ENCODE peak calls at places on chromosomes 12 and 14, in seven cellular contexts. G is K562, D is HepG2, R is SK-N-SH, L is GM12878, V is H1, K is GM12891. F is an unnamed sample.

GRCh38 chr14:73786632-73786941 is 65.0 kb upstream of the PTGR2 start:
- DNase-seq in G (no peak), D (no peak), R (peak), L (no peak), V (no peak), K (no peak), F (no peak)

GRCh38 chr12:6367065-6367968 is 8.0 kb downstream of the SCNN1A start:
- DNase-seq in G (no peak), D (peak), R (peak), L (peak), V (no peak), K (peak), F (no peak)

GRCh38 chr12:92519284-92519683 is 183.5 kb upstream of the PLEKHG7 start:
- DNase-seq in G (no peak), D (no peak), R (no peak), L (no peak), V (no peak), K (no peak), F (no peak)

GRCh38 chr12:45989857-45990467 is 412 bp downstream of the SCAF11 start:
- DNase-seq in G (peak), D (peak), R (peak), L (no peak), V (no peak), K (peak), F (peak)

GRCh38 chr14:96105089-96105920 is 66.1 kb downstream of the C14orf132 start:
- DNase-seq in G (no peak), D (no peak), R (no peak), L (no peak), V (no peak), K (no peak), F (no peak)

GRCh38 chr12:104672501-104673265 is 215.9 kb downstream of the CHST11 start:
- DNase-seq in G (no peak), D (no peak), R (no peak), L (no peak), V (no peak), K (no peak), F (no peak)

GRCh38 chr12:117072736-117073475 is 26.3 kb downstream of the TESC start:
- DNase-seq in G (no peak), D (no peak), R (no peak), L (no peak), V (no peak), K (no peak), F (no peak)

GRCh38 chr12:7716391-7716790 is 5.2 kb downstream of the DPPA3 start:
- DNase-seq in G (peak), D (peak), R (no peak), L (no peak), V (no peak), K (no peak), F (no peak)

GRCh38 chr12:130044991-130045621 is 117.2 kb upstream of the FZD10 start:
- DNase-seq in G (no peak), D (peak), R (no peak), L (no peak), V (no peak), K (no peak), F (no peak)

GRCh38 chr12:91349451-91349850 is 166.8 kb upstream of the DCN start:
- DNase-seq in G (no peak), D (no peak), R (no peak), L (no peak), V (no peak), K (no peak), F (no peak)

GRCh38 chr12:91357381-91357780 is 174.8 kb upstream of the DCN start:
- DNase-seq in G (no peak), D (peak), R (no peak), L (no peak), V (no peak), K (no peak), F (no peak)

GRCh38 chr12:91356405-91356804 is 173.8 kb upstream of the DCN start:
- DNase-seq in G (no peak), D (no peak), R (no peak), L (no peak), V (no peak), K (no peak), F (no peak)

GRCh38 chr12:91353266-91353665 is 170.6 kb upstream of the DCN start:
- DNase-seq in G (no peak), D (no peak), R (no peak), L (no peak), V (no peak), K (no peak), F (no peak)

DNA sequence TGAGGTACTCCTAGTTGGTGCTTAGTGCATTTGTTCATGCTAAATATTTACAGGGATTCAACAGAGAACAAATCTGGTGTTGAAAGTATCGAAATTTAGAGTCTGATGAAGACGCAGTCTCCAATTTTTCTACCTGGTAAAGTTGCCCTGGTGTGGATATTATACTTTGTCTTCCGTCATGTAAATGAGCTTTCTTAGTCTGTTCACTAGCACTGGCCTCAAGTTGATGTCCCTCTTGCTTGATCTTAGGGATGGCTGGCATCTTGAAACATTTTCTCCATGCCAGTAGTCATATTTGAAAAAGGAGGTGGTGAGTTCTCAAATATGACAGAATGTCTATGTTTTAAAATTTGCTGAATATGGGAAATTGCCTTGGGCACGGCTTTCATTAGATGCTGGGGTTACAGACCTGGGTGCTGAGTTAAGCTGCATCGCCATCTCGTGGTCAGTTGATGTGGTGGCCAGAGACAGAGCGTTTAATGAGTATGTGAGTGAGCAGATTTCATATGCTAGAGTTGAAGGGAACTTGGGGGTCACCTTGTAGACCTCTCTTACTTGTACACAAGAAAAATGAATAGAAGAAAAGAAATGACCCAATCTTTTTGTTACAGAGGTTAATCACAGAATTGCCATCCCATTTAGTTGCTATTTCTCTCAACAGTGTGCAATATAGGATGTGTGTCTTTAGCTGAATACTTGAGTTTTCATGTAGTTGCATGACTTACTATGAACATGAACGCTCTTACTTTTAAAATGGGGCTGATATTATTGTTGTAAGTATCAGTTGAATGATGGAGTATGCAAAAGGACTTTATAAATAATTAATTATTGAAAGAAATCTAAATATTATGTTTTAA is 172.8 kb upstream of the DCN start:
- DNase-seq in G (peak), D (peak), R (peak), L (peak), V (peak), K (peak), F (no peak)
- TF ChIP-seq TAF1 in G (no peak), D (no peak), R (no peak), L (no peak), V (no peak), K (no peak), F (no peak)

DNA sequence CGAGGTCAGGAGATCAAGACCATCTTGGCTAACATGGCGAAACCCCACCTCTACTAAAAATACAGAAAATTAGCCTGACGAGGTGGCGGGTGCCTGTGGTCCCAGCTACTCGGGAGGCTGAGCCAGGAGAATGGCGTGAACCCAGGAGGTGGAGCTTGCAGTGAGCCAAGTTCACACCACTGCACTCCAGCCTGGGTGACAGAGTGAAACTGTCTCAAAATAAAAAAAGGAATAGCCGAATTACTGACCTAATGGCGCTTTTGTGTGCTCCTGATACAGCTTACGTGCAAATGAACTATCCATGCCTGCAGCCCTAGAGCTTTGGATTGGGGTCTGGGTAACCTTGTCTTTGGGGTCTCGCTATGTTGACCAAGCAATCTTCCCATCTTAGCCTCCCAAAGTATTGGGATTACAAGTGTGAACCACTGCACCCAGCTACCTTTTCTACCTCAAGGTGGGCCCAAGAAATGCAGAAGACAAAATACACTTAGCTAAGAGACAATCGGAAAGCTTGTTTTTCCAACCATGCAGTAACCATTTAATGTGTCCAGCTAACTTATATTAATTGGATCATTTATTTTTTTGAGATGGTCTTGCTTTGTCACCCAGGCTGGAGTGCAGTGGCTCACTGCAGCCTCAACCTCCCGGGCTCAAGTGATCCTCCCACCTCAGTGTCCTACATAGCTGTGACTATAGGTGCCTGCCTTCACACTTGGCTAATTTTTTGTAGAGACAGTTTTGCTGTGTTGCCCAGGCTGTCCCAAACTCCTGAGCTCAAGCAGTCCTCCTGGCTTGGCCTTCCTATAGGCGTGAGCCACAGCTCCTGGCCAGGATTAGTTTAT is 5.5 kb downstream of the PABPN1 start:
- DNase-seq in G (no peak), D (no peak), R (no peak), L (no peak), V (no peak), K (no peak), F (no peak)
- TF ChIP-seq POLR2AphosphoS5 in G (peak), D (peak), R (peak), L (peak), V (peak), K (peak), F (peak)

DNA sequence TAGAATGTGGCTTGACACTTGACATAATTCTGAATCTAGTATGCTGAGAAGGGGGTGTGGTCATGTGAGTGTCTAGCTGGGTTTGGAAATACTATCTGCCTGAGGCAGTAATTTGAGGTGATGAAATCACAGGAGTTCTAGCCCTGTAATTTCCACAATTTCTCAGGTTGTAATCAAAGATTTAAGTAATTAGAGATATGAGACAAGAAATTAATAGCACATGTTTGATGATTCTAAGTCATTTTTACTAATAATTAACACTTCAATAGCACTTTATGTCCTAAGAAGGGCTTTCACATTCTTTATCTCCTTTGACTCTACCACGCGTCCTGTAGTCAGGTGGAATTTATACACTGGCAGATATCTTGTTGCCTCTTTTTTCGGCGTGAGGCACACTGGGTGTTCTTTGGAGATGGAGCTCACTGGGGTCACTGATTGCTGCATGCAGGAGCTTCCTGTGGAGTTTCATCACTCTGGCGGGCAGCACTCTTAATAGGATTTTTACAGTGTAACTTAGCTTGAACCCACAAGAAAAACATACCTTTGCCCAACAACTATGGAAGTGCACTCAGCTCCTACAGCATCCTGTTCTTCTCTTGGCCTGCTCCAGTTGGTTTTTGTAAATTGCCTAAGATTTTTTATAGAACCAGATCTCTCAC is 3.3 kb upstream of the AMIGO2 start:
- DNase-seq in G (no peak), D (no peak), R (no peak), L (no peak), V (no peak), K (no peak), F (no peak)
- TF ChIP-seq TAF1 in G (no peak), D (no peak), R (no peak), L (no peak), V (no peak), K (no peak), F (no peak)

DNA sequence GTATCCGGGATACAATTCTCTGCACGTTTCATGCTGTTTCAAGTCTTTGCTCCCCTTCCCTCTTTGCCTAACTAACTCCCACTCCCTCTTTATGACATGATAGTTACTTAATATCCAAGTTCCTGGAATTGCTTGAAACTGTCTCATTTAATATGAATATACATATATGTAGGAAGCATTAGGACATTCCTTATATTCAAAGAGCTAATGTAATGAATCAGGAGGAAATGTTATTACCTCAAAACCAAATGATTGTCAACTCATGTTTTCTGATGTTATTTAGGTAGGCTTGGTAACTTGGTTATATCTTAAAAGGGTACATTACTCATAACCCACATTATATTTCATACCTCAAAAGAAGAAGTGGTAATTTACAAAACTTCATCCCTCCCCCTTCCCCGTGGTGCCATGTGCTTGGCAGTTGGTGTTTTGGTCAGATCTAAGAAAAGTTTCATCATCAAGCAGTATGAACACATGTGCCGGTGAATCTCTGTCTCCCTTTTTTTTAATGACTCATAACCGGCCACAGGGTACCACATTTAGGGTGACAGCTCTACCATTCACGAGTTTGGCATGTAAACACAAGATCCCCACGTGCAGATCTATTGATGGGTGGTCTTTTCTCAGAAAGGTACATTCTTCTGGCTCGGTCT is 56.5 kb downstream of the HCAR2 start:
- DNase-seq in G (no peak), D (no peak), R (no peak), L (peak), V (no peak), K (no peak), F (peak)
- TF ChIP-seq POLR2AphosphoS5 in G (no peak), D (no peak), R (no peak), L (no peak), V (no peak), K (no peak), F (no peak)

GRCh38 chr12:133130808-133131128 is 341 bp downstream of the ZNF10 start:
- DNase-seq in G (no peak), D (no peak), R (peak), L (no peak), V (no peak), K (no peak), F (no peak)
- TF ChIP-seq TAF1 in G (no peak), D (no peak), R (no peak), L (no peak), V (no peak), K (no peak), F (no peak)

GRCh38 chr12:111780166-111780565 is 13.4 kb downstream of the ALDH2 start:
- DNase-seq in G (no peak), D (no peak), R (no peak), L (no peak), V (no peak), K (no peak), F (no peak)

GRCh38 chr12:111775205-111776193 is 8.8 kb downstream of the ALDH2 start:
- DNase-seq in G (peak), D (peak), R (peak), L (peak), V (no peak), K (peak), F (no peak)

GRCh38 chr12:111780615-111781014 is 13.9 kb downstream of the ALDH2 start:
- DNase-seq in G (no peak), D (no peak), R (no peak), L (no peak), V (no peak), K (no peak), F (no peak)

GRCh38 chr12:111776836-111777344 is 10.2 kb downstream of the ALDH2 start:
- DNase-seq in G (no peak), D (no peak), R (no peak), L (no peak), V (no peak), K (no peak), F (no peak)

DNA sequence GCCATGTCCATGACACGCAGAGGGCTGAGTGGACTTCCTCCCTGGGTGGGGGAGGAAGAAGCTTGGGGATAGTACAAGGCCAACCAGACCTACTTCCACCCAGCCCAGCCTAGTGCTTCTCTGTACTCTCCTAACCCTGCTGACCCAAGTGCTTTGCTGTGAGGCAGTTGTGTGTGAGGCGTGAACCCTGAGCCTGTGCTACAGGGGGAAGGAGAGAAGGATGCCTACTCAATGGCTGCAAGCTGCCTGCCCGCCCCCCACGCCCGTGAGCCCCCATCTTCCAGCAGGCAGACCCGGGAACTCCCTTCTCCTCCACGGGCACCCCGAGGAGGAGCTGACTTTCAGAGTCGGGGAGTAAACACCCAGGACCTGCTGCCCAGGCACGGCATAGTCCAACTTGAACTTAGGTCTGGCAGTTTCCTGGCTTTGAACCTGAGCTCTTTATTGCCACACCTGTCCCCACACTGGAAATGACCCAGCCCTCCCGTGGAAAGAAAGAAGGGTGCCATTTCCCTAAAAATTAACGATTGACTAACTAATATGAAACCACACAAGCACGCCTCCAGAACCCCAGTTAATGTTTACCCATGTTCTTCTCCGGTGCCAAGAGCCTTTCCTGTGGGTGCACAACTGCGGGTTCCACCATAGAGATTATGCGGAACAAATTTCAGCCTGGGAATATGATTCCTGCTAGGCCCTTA is 10.8 kb downstream of the ALDH2 start:
- DNase-seq in G (no peak), D (peak), R (no peak), L (no peak), V (no peak), K (no peak), F (no peak)
- TF ChIP-seq POLR2AphosphoS5 in G (no peak), D (no peak), R (no peak), L (no peak), V (no peak), K (no peak), F (no peak)

GRCh38 chr12:51371295-51371953 is 19.8 kb downstream of the GALNT6 start:
- DNase-seq in G (no peak), D (peak), R (peak), L (no peak), V (peak), K (no peak), F (no peak)
- TF ChIP-seq TAF1 in G (no peak), D (no peak), R (peak), L (no peak), V (no peak), K (no peak), F (no peak)

GRCh38 chr12:68177562-68177961 is 18.0 kb upstream of the IFNG start:
- DNase-seq in G (no peak), D (no peak), R (no peak), L (no peak), V (no peak), K (no peak), F (no peak)

GRCh38 chr12:68178184-68178583 is 18.6 kb upstream of the IFNG start:
- DNase-seq in G (no peak), D (no peak), R (no peak), L (no peak), V (no peak), K (no peak), F (no peak)

GRCh38 chr12:68178774-68179439 is 19.4 kb upstream of the IFNG start:
- DNase-seq in G (no peak), D (no peak), R (no peak), L (no peak), V (no peak), K (no peak), F (no peak)

GRCh38 chr12:68176252-68176651 is 16.7 kb upstream of the IFNG start:
- DNase-seq in G (no peak), D (no peak), R (no peak), L (no peak), V (no peak), K (no peak), F (no peak)

GRCh38 chr12:68175566-68176033 is 16.1 kb upstream of the IFNG start:
- DNase-seq in G (no peak), D (no peak), R (no peak), L (peak), V (no peak), K (peak), F (peak)
- TF ChIP-seq POLR2AphosphoS5 in G (no peak), D (no peak), R (no peak), L (no peak), V (no peak), K (no peak), F (no peak)